ENCODE peak calls at places on chromosomes 1 and 21, in four cellular contexts. One of them, this sample, is unnamed.

GRCh38 chr1:170225735-170226524 is 80.2 kb downstream of the NTMT2 start:
- DNase-seq in choroid plexus epithelial cell: no peak
- DNase-seq in astrocyte: no peak
- DNase-seq in posterior cingulate gyrus: no peak
- DNase-seq in this sample: no peak

GRCh38 chr1:67652800-67653199 is 32.2 kb upstream of the GADD45A start:
- DNase-seq in choroid plexus epithelial cell: peak
- DNase-seq in astrocyte: peak
- DNase-seq in posterior cingulate gyrus: no peak
- DNase-seq in this sample: peak

GRCh38 chr21:44549525-44550211 is 1.6 kb downstream of the KRTAP10-2 start:
- DNase-seq in choroid plexus epithelial cell: no peak
- DNase-seq in astrocyte: no peak
- DNase-seq in posterior cingulate gyrus: no peak
- DNase-seq in this sample: no peak

GRCh38 chr1:181073638-181074037 is 14.9 kb upstream of the IER5 start:
- DNase-seq in choroid plexus epithelial cell: peak
- DNase-seq in astrocyte: peak
- DNase-seq in posterior cingulate gyrus: no peak
- DNase-seq in this sample: peak

GRCh38 chr21:39518055-39518844 is 66.5 kb downstream of the SH3BGR start:
- DNase-seq in choroid plexus epithelial cell: peak
- DNase-seq in astrocyte: peak
- DNase-seq in posterior cingulate gyrus: peak
- DNase-seq in this sample: peak

GRCh38 chr1:233289676-233290075 is 5.8 kb downstream of the PCNX2 start:
- DNase-seq in choroid plexus epithelial cell: no peak
- DNase-seq in astrocyte: no peak
- DNase-seq in posterior cingulate gyrus: no peak
- DNase-seq in this sample: no peak

GRCh38 chr1:110948038-110948810 is 15.5 kb downstream of the LRIF1 start:
- DNase-seq in choroid plexus epithelial cell: peak
- DNase-seq in astrocyte: peak
- DNase-seq in posterior cingulate gyrus: no peak
- DNase-seq in this sample: peak

GRCh38 chr1:19083081-19083480 is 126.6 kb upstream of the IFFO2 start:
- DNase-seq in choroid plexus epithelial cell: peak
- DNase-seq in astrocyte: peak
- DNase-seq in posterior cingulate gyrus: no peak
- DNase-seq in this sample: no peak

GRCh38 chr1:218384576-218384975 is 39.4 kb downstream of the TGFB2 start:
- DNase-seq in choroid plexus epithelial cell: peak
- DNase-seq in astrocyte: peak
- DNase-seq in posterior cingulate gyrus: no peak
- DNase-seq in this sample: no peak

GRCh38 chr1:202618387-202619022 is 91.7 kb downstream of the SYT2 start:
- DNase-seq in choroid plexus epithelial cell: peak
- DNase-seq in astrocyte: peak
- DNase-seq in posterior cingulate gyrus: no peak
- DNase-seq in this sample: peak

GRCh38 chr1:99544328-99544727 is 101.6 kb upstream of the PALMD start:
- DNase-seq in choroid plexus epithelial cell: peak
- DNase-seq in astrocyte: peak
- DNase-seq in posterior cingulate gyrus: no peak
- DNase-seq in this sample: peak

GRCh38 chr1:151130837-151131586 is 15.4 kb downstream of the SEMA6C start:
- DNase-seq in choroid plexus epithelial cell: peak
- DNase-seq in astrocyte: peak
- DNase-seq in posterior cingulate gyrus: peak
- DNase-seq in this sample: peak

GRCh38 chr21:43893536-43894205 is 28.6 kb downstream of the AGPAT3 start:
- DNase-seq in choroid plexus epithelial cell: no peak
- DNase-seq in astrocyte: peak
- DNase-seq in posterior cingulate gyrus: no peak
- DNase-seq in this sample: no peak

GRCh38 chr1:227343727-227344551 is 25.6 kb upstream of the CDC42BPA start:
- DNase-seq in choroid plexus epithelial cell: peak
- DNase-seq in astrocyte: peak
- DNase-seq in posterior cingulate gyrus: no peak
- DNase-seq in this sample: peak

GRCh38 chr1:232457607-232458006 is 172.3 kb downstream of the SIPA1L2 start:
- DNase-seq in choroid plexus epithelial cell: no peak
- DNase-seq in astrocyte: no peak
- DNase-seq in posterior cingulate gyrus: no peak
- DNase-seq in this sample: no peak

GRCh38 chr1:221697924-221698425 is 43.9 kb downstream of the DUSP10 start:
- DNase-seq in choroid plexus epithelial cell: peak
- DNase-seq in astrocyte: no peak
- DNase-seq in posterior cingulate gyrus: no peak
- DNase-seq in this sample: peak

GRCh38 chr1:44084998-44085675 is 33.5 kb upstream of the KLF17 start:
- DNase-seq in choroid plexus epithelial cell: peak
- DNase-seq in astrocyte: peak
- DNase-seq in posterior cingulate gyrus: no peak
- DNase-seq in this sample: peak

GRCh38 chr1:81230983-81231728 is 569.6 kb upstream of the ADGRL2 start:
- DNase-seq in choroid plexus epithelial cell: no peak
- DNase-seq in astrocyte: no peak
- DNase-seq in posterior cingulate gyrus: no peak
- DNase-seq in this sample: no peak

GRCh38 chr1:50106095-50106761 is 2.5 kb upstream of the ELAVL4 start:
- DNase-seq in choroid plexus epithelial cell: no peak
- DNase-seq in astrocyte: no peak
- DNase-seq in posterior cingulate gyrus: no peak
- DNase-seq in this sample: no peak

GRCh38 chr1:226109829-226110248 is 47.3 kb downstream of the H3-3A start:
- DNase-seq in choroid plexus epithelial cell: peak
- DNase-seq in astrocyte: peak
- DNase-seq in posterior cingulate gyrus: peak
- DNase-seq in this sample: peak

GRCh38 chr1:95388041-95388440 is 154.0 kb downstream of the RWDD3 start:
- DNase-seq in choroid plexus epithelial cell: no peak
- DNase-seq in astrocyte: no peak
- DNase-seq in posterior cingulate gyrus: no peak
- DNase-seq in this sample: no peak

GRCh38 chr1:16026723-16027484 is 5.1 kb downstream of the CLCNKA start:
- DNase-seq in choroid plexus epithelial cell: no peak
- DNase-seq in astrocyte: no peak
- DNase-seq in posterior cingulate gyrus: no peak
- DNase-seq in this sample: no peak

GRCh38 chr1:224205438-224205840 is 22.4 kb downstream of the DEGS1 start:
- DNase-seq in choroid plexus epithelial cell: peak
- DNase-seq in astrocyte: peak
- DNase-seq in posterior cingulate gyrus: no peak
- DNase-seq in this sample: peak

GRCh38 chr21:27572681-27573080 is 605.8 kb upstream of the ADAMTS5 start:
- DNase-seq in choroid plexus epithelial cell: peak
- DNase-seq in astrocyte: peak
- DNase-seq in posterior cingulate gyrus: no peak
- DNase-seq in this sample: peak

GRCh38 chr1:222071313-222071886 is 329.5 kb upstream of the DUSP10 start:
- DNase-seq in choroid plexus epithelial cell: peak
- DNase-seq in astrocyte: peak
- DNase-seq in posterior cingulate gyrus: no peak
- DNase-seq in this sample: peak

GRCh38 chr1:227845519-227845918 is 30.0 kb downstream of the PRSS38 start:
- DNase-seq in choroid plexus epithelial cell: no peak
- DNase-seq in astrocyte: no peak
- DNase-seq in posterior cingulate gyrus: no peak
- DNase-seq in this sample: no peak

GRCh38 chr1:9293512-9294439 is 1.1 kb downstream of the SPSB1 start:
- DNase-seq in choroid plexus epithelial cell: peak
- DNase-seq in astrocyte: peak
- DNase-seq in posterior cingulate gyrus: no peak
- DNase-seq in this sample: peak

GRCh38 chr1:54543729-54544496 is 4.1 kb upstream of the ACOT11 start:
- DNase-seq in choroid plexus epithelial cell: peak
- DNase-seq in astrocyte: peak
- DNase-seq in posterior cingulate gyrus: no peak
- DNase-seq in this sample: no peak

GRCh38 chr1:22428672-22429071 is 23.0 kb upstream of the ZBTB40 start:
- DNase-seq in choroid plexus epithelial cell: peak
- DNase-seq in astrocyte: peak
- DNase-seq in posterior cingulate gyrus: no peak
- DNase-seq in this sample: peak

GRCh38 chr1:61853545-61853944 is 111.3 kb downstream of the PATJ start:
- DNase-seq in choroid plexus epithelial cell: peak
- DNase-seq in astrocyte: no peak
- DNase-seq in posterior cingulate gyrus: no peak
- DNase-seq in this sample: peak

GRCh38 chr1:114551400-114551799 is 30.0 kb downstream of the BCAS2 start:
- DNase-seq in choroid plexus epithelial cell: peak
- DNase-seq in astrocyte: no peak
- DNase-seq in posterior cingulate gyrus: no peak
- DNase-seq in this sample: no peak

GRCh38 chr1:85058781-85059180 is 10.5 kb upstream of the MCOLN3 start:
- DNase-seq in choroid plexus epithelial cell: no peak
- DNase-seq in astrocyte: no peak
- DNase-seq in posterior cingulate gyrus: no peak
- DNase-seq in this sample: no peak

GRCh38 chr1:206419783-206420182 is 50.5 kb upstream of the IKBKE start:
- DNase-seq in choroid plexus epithelial cell: peak
- DNase-seq in astrocyte: peak
- DNase-seq in posterior cingulate gyrus: no peak
- DNase-seq in this sample: no peak

GRCh38 chr1:230823835-230824485 is 44.4 kb downstream of the C1orf198 start:
- DNase-seq in choroid plexus epithelial cell: no peak
- DNase-seq in astrocyte: no peak
- DNase-seq in posterior cingulate gyrus: no peak
- DNase-seq in this sample: no peak

GRCh38 chr1:225872075-225872430 is 10.1 kb downstream of the TMEM63A start:
- DNase-seq in choroid plexus epithelial cell: no peak
- DNase-seq in astrocyte: no peak
- DNase-seq in posterior cingulate gyrus: no peak
- DNase-seq in this sample: no peak